ENCODE peak calls at places on chromosomes 4 and X, in five cellular contexts. One of them, this sample, is unnamed.

GRCh38 chrX:101057095-101057714 is 5.3 kb upstream of the TRMT2B start:
- DNase-seq in CD8-positive, alpha-beta memory T cell: no peak
- DNase-seq in Caco-2: no peak
- DNase-seq in cardiac muscle cell: no peak
- DNase-seq in skeletal muscle cell: no peak
- DNase-seq in this sample: no peak

GRCh38 chr4:140254656-140255299 is 100.8 kb upstream of the MAML3 start:
- DNase-seq in CD8-positive, alpha-beta memory T cell: no peak
- DNase-seq in Caco-2: no peak
- DNase-seq in cardiac muscle cell: no peak
- DNase-seq in skeletal muscle cell: no peak
- DNase-seq in this sample: no peak

GRCh38 chr4:3031357-3032064 is 42.8 kb downstream of the HTT-AS start:
- DNase-seq in CD8-positive, alpha-beta memory T cell: no peak
- DNase-seq in Caco-2: no peak
- DNase-seq in cardiac muscle cell: no peak
- DNase-seq in skeletal muscle cell: no peak
- DNase-seq in this sample: no peak

GRCh38 chrX:40470830-40471429 is 109.8 kb upstream of the ATP6AP2 start:
- DNase-seq in CD8-positive, alpha-beta memory T cell: no peak
- DNase-seq in Caco-2: no peak
- DNase-seq in cardiac muscle cell: no peak
- DNase-seq in skeletal muscle cell: no peak
- DNase-seq in this sample: no peak

GRCh38 chrX:96440941-96441340 is 243.7 kb upstream of the DIAPH2 start:
- DNase-seq in CD8-positive, alpha-beta memory T cell: no peak
- DNase-seq in Caco-2: no peak
- DNase-seq in cardiac muscle cell: no peak
- DNase-seq in skeletal muscle cell: no peak
- DNase-seq in this sample: no peak

GRCh38 chrX:44036336-44036735 is 63.1 kb upstream of the NDP start:
- DNase-seq in CD8-positive, alpha-beta memory T cell: no peak
- DNase-seq in Caco-2: no peak
- DNase-seq in cardiac muscle cell: no peak
- DNase-seq in skeletal muscle cell: peak; percentile 53
- DNase-seq in this sample: no peak

GRCh38 chr4:173038192-173038896 is 130.3 kb upstream of the GALNT7 start:
- DNase-seq in CD8-positive, alpha-beta memory T cell: no peak
- DNase-seq in Caco-2: no peak
- DNase-seq in cardiac muscle cell: no peak
- DNase-seq in skeletal muscle cell: no peak
- DNase-seq in this sample: no peak

GRCh38 chr4:37966044-37966443 is 5.8 kb downstream of the PTTG2 start:
- DNase-seq in CD8-positive, alpha-beta memory T cell: no peak
- DNase-seq in Caco-2: no peak
- DNase-seq in cardiac muscle cell: no peak
- DNase-seq in skeletal muscle cell: no peak
- DNase-seq in this sample: no peak

GRCh38 chr4:7901274-7901845 is 38.3 kb downstream of the AFAP1 start:
- DNase-seq in CD8-positive, alpha-beta memory T cell: no peak
- DNase-seq in Caco-2: no peak
- DNase-seq in cardiac muscle cell: no peak
- DNase-seq in skeletal muscle cell: no peak
- DNase-seq in this sample: no peak

GRCh38 chr4:124530464-124531077 is 182.0 kb downstream of the ANKRD50 start:
- DNase-seq in CD8-positive, alpha-beta memory T cell: no peak
- DNase-seq in Caco-2: peak; percentile 63
- DNase-seq in cardiac muscle cell: no peak
- DNase-seq in skeletal muscle cell: peak; percentile 52
- DNase-seq in this sample: peak; percentile 33

GRCh38 chr4:24880171-24880570 is 32.7 kb downstream of the CCDC149 start:
- DNase-seq in CD8-positive, alpha-beta memory T cell: no peak
- DNase-seq in Caco-2: no peak
- DNase-seq in cardiac muscle cell: no peak
- DNase-seq in skeletal muscle cell: no peak
- DNase-seq in this sample: no peak

GRCh38 chr4:40931238-40931637 is 181.5 kb downstream of the NSUN7 start:
- DNase-seq in CD8-positive, alpha-beta memory T cell: no peak
- DNase-seq in Caco-2: peak; percentile 56
- DNase-seq in cardiac muscle cell: no peak
- DNase-seq in skeletal muscle cell: no peak
- DNase-seq in this sample: no peak

GRCh38 chr4:147325566-147325965 is 155.3 kb upstream of the EDNRA start:
- DNase-seq in CD8-positive, alpha-beta memory T cell: no peak
- DNase-seq in Caco-2: no peak
- DNase-seq in cardiac muscle cell: no peak
- DNase-seq in skeletal muscle cell: peak; percentile 45
- DNase-seq in this sample: no peak

GRCh38 chrX:100635989-100636320 is 651 bp downstream of the TSPAN6 start:
- DNase-seq in CD8-positive, alpha-beta memory T cell: no peak
- DNase-seq in Caco-2: no peak
- DNase-seq in cardiac muscle cell: no peak
- DNase-seq in skeletal muscle cell: no peak
- DNase-seq in this sample: no peak

GRCh38 chr4:185774815-185775684 is 36.9 kb downstream of the SORBS2 start:
- DNase-seq in CD8-positive, alpha-beta memory T cell: no peak
- DNase-seq in Caco-2: no peak
- DNase-seq in cardiac muscle cell: peak; percentile 72
- DNase-seq in skeletal muscle cell: peak; percentile 88
- DNase-seq in this sample: peak; percentile 78

GRCh38 chr4:186887211-186887785 is 163.6 kb upstream of the FAT1 start:
- DNase-seq in CD8-positive, alpha-beta memory T cell: no peak
- DNase-seq in Caco-2: no peak
- DNase-seq in cardiac muscle cell: peak; percentile 20
- DNase-seq in skeletal muscle cell: no peak
- DNase-seq in this sample: no peak

GRCh38 chr4:185839204-185839712 is 27.3 kb upstream of the SORBS2 start:
- DNase-seq in CD8-positive, alpha-beta memory T cell: no peak
- DNase-seq in Caco-2: peak; percentile 63
- DNase-seq in cardiac muscle cell: peak; percentile 11
- DNase-seq in skeletal muscle cell: peak; percentile 100
- DNase-seq in this sample: peak; percentile 81

GRCh38 chrX:110204986-110205385 is 112.9 kb downstream of the AMMECR1 start:
- DNase-seq in CD8-positive, alpha-beta memory T cell: no peak
- DNase-seq in Caco-2: no peak
- DNase-seq in cardiac muscle cell: no peak
- DNase-seq in skeletal muscle cell: peak; percentile 62
- DNase-seq in this sample: peak; percentile 62

GRCh38 chr4:151540728-151541437 is 131.9 kb downstream of the FHIP1A start:
- DNase-seq in CD8-positive, alpha-beta memory T cell: no peak
- DNase-seq in Caco-2: no peak
- DNase-seq in cardiac muscle cell: no peak
- DNase-seq in skeletal muscle cell: peak; percentile 96
- DNase-seq in this sample: peak; percentile 68

GRCh38 chr4:123587983-123588494 is 191.4 kb downstream of the SPRY1 start:
- DNase-seq in CD8-positive, alpha-beta memory T cell: no peak
- DNase-seq in Caco-2: peak; percentile 84
- DNase-seq in cardiac muscle cell: no peak
- DNase-seq in skeletal muscle cell: peak; percentile 17
- DNase-seq in this sample: peak; percentile 87

GRCh38 chr4:71526626-71527406 is 188.0 kb downstream of the SLC4A4 start:
- DNase-seq in CD8-positive, alpha-beta memory T cell: no peak
- DNase-seq in Caco-2: no peak
- DNase-seq in cardiac muscle cell: no peak
- DNase-seq in skeletal muscle cell: no peak
- DNase-seq in this sample: no peak

GRCh38 chr4:77220841-77221613 is 64.0 kb downstream of the CCNG2 start:
- DNase-seq in CD8-positive, alpha-beta memory T cell: no peak
- DNase-seq in Caco-2: no peak
- DNase-seq in cardiac muscle cell: peak; percentile 92
- DNase-seq in skeletal muscle cell: no peak
- DNase-seq in this sample: peak; percentile 51

GRCh38 chr4:140014284-140014683 is 139.7 kb downstream of the MAML3 start:
- DNase-seq in CD8-positive, alpha-beta memory T cell: no peak
- DNase-seq in Caco-2: no peak
- DNase-seq in cardiac muscle cell: no peak
- DNase-seq in skeletal muscle cell: no peak
- DNase-seq in this sample: no peak

GRCh38 chr4:3041192-3042142 is 32.9 kb downstream of the HTT-AS start:
- DNase-seq in CD8-positive, alpha-beta memory T cell: peak; percentile 65
- DNase-seq in Caco-2: peak; percentile 67
- DNase-seq in cardiac muscle cell: no peak
- DNase-seq in skeletal muscle cell: no peak
- DNase-seq in this sample: no peak

GRCh38 chrX:41661366-41662095 is 27.2 kb upstream of the GPR34 start:
- DNase-seq in CD8-positive, alpha-beta memory T cell: no peak
- DNase-seq in Caco-2: no peak
- DNase-seq in cardiac muscle cell: no peak
- DNase-seq in skeletal muscle cell: no peak
- DNase-seq in this sample: no peak

GRCh38 chr4:38046735-38047487 is 86.7 kb downstream of the PTTG2 start:
- DNase-seq in CD8-positive, alpha-beta memory T cell: no peak
- DNase-seq in Caco-2: no peak
- DNase-seq in cardiac muscle cell: peak; percentile 77
- DNase-seq in skeletal muscle cell: peak; percentile 4
- DNase-seq in this sample: no peak

GRCh38 chrX:109537324-109537665 is 651 bp downstream of the NXT2 start:
- DNase-seq in CD8-positive, alpha-beta memory T cell: no peak
- DNase-seq in Caco-2: peak; percentile 65
- DNase-seq in cardiac muscle cell: peak; percentile 65
- DNase-seq in skeletal muscle cell: peak; percentile 25
- DNase-seq in this sample: peak; percentile 24

GRCh38 chr4:127708985-127709384 is 21.2 kb upstream of the SLC25A31 start:
- DNase-seq in CD8-positive, alpha-beta memory T cell: no peak
- DNase-seq in Caco-2: no peak
- DNase-seq in cardiac muscle cell: no peak
- DNase-seq in skeletal muscle cell: peak; percentile 58
- DNase-seq in this sample: no peak

GRCh38 chrX:137354851-137355250 is 211.1 kb upstream of the ZIC3 start:
- DNase-seq in CD8-positive, alpha-beta memory T cell: no peak
- DNase-seq in Caco-2: no peak
- DNase-seq in cardiac muscle cell: no peak
- DNase-seq in skeletal muscle cell: no peak
- DNase-seq in this sample: no peak

GRCh38 chr4:8762356-8762755 is 109.3 kb downstream of the HMX1 start:
- DNase-seq in CD8-positive, alpha-beta memory T cell: peak; percentile 12
- DNase-seq in Caco-2: no peak
- DNase-seq in cardiac muscle cell: no peak
- DNase-seq in skeletal muscle cell: no peak
- DNase-seq in this sample: no peak

GRCh38 chrX:17472424-17472823 is 97.4 kb downstream of the NHS start:
- DNase-seq in CD8-positive, alpha-beta memory T cell: no peak
- DNase-seq in Caco-2: no peak
- DNase-seq in cardiac muscle cell: peak; percentile 13
- DNase-seq in skeletal muscle cell: no peak
- DNase-seq in this sample: no peak

GRCh38 chr4:41013746-41014145 is 200.6 kb downstream of the APBB2 start:
- DNase-seq in CD8-positive, alpha-beta memory T cell: no peak
- DNase-seq in Caco-2: no peak
- DNase-seq in cardiac muscle cell: no peak
- DNase-seq in skeletal muscle cell: no peak
- DNase-seq in this sample: no peak

GRCh38 chr4:104395219-104395618 is 99.5 kb downstream of the CXXC4 start:
- DNase-seq in CD8-positive, alpha-beta memory T cell: no peak
- DNase-seq in Caco-2: no peak
- DNase-seq in cardiac muscle cell: no peak
- DNase-seq in skeletal muscle cell: peak; percentile 8
- DNase-seq in this sample: no peak

GRCh38 chrX:140815868-140816267 is 106.3 kb downstream of the LINC00632 start:
- DNase-seq in CD8-positive, alpha-beta memory T cell: no peak
- DNase-seq in Caco-2: no peak
- DNase-seq in cardiac muscle cell: no peak
- DNase-seq in skeletal muscle cell: peak; percentile 18
- DNase-seq in this sample: peak; percentile 2

GRCh38 chr4:94140998-94141397 is 66.7 kb upstream of the SMARCAD1 start:
- DNase-seq in CD8-positive, alpha-beta memory T cell: no peak
- DNase-seq in Caco-2: no peak
- DNase-seq in cardiac muscle cell: peak; percentile 56
- DNase-seq in skeletal muscle cell: no peak
- DNase-seq in this sample: no peak

GRCh38 chr4:106369456-106370060 is 980 bp upstream of the GIMD1 start:
- DNase-seq in CD8-positive, alpha-beta memory T cell: no peak
- DNase-seq in Caco-2: peak; percentile 62
- DNase-seq in cardiac muscle cell: peak; percentile 57
- DNase-seq in skeletal muscle cell: peak; percentile 51
- DNase-seq in this sample: peak; percentile 77

GRCh38 chr4:106367072-106367471 is 1.5 kb downstream of the GIMD1 start:
- DNase-seq in CD8-positive, alpha-beta memory T cell: no peak
- DNase-seq in Caco-2: no peak
- DNase-seq in cardiac muscle cell: no peak
- DNase-seq in skeletal muscle cell: no peak
- DNase-seq in this sample: no peak

GRCh38 chr4:106368678-106369077 is at the start of gene GIMD1:
- DNase-seq in CD8-positive, alpha-beta memory T cell: no peak
- DNase-seq in Caco-2: no peak
- DNase-seq in cardiac muscle cell: no peak
- DNase-seq in skeletal muscle cell: no peak
- DNase-seq in this sample: no peak

GRCh38 chr4:106365613-106366012 is 3.0 kb downstream of the GIMD1 start:
- DNase-seq in CD8-positive, alpha-beta memory T cell: no peak
- DNase-seq in Caco-2: no peak
- DNase-seq in cardiac muscle cell: peak; percentile 44
- DNase-seq in skeletal muscle cell: peak; percentile 80
- DNase-seq in this sample: peak; percentile 82

GRCh38 chr4:106366026-106366425 is 2.6 kb downstream of the GIMD1 start:
- DNase-seq in CD8-positive, alpha-beta memory T cell: no peak
- DNase-seq in Caco-2: no peak
- DNase-seq in cardiac muscle cell: no peak
- DNase-seq in skeletal muscle cell: no peak
- DNase-seq in this sample: no peak
- H3K4me3 ChIP-seq in CD8-positive, alpha-beta memory T cell: no peak overlapping the region
- H3K4me3 ChIP-seq in Caco-2: no peak overlapping the region
- H3K4me3 ChIP-seq in cardiac muscle cell: no peak overlapping the region
- H3K4me3 ChIP-seq in skeletal muscle cell: no peak overlapping the region
- H3K4me3 ChIP-seq in this sample: no peak overlapping the region

DNA sequence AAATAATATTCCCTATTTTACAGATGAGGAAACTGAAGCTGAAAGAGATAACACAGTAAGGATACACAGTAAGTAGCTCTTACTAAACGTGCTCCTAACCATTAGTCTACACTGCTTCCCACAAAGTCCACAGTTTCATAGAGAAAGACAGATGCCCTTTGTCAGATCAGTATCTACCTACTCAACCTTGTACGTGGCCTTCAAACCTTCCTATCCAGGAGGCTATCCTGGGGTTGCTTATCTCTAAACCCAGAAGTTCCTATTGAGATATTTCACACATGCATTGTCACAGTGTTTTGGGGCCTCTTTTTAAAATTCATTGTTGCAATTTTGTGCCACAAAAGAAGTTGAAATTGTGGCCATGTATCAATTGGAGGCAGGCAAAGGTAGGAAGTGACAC is 208.0 kb downstream of the ENOX2 start:
- DNase-seq in CD8-positive, alpha-beta memory T cell: no peak
- DNase-seq in Caco-2: no peak
- DNase-seq in cardiac muscle cell: no peak
- DNase-seq in skeletal muscle cell: no peak
- DNase-seq in this sample: no peak
- H3K4me3 ChIP-seq in CD8-positive, alpha-beta memory T cell: no peak overlapping the region
- H3K4me3 ChIP-seq in Caco-2: no peak overlapping the region
- H3K4me3 ChIP-seq in cardiac muscle cell: no peak overlapping the region
- H3K4me3 ChIP-seq in skeletal muscle cell: no peak overlapping the region
- H3K4me3 ChIP-seq in this sample: no peak overlapping the region

GRCh38 chr4:183960021-183960420 is 54.9 kb downstream of the STOX2 start:
- DNase-seq in CD8-positive, alpha-beta memory T cell: no peak
- DNase-seq in Caco-2: peak; percentile 58
- DNase-seq in cardiac muscle cell: peak; percentile 34
- DNase-seq in skeletal muscle cell: peak; percentile 11
- DNase-seq in this sample: no peak
- H3K4me3 ChIP-seq in CD8-positive, alpha-beta memory T cell: no peak overlapping the region
- H3K4me3 ChIP-seq in Caco-2: no peak overlapping the region
- H3K4me3 ChIP-seq in cardiac muscle cell: no peak overlapping the region
- H3K4me3 ChIP-seq in skeletal muscle cell: no peak overlapping the region
- H3K4me3 ChIP-seq in this sample: no peak overlapping the region

GRCh38 chr4:183364025-183364424 is 41.8 kb upstream of the CLDN24 start:
- DNase-seq in CD8-positive, alpha-beta memory T cell: no peak
- DNase-seq in Caco-2: no peak
- DNase-seq in cardiac muscle cell: no peak
- DNase-seq in skeletal muscle cell: no peak
- DNase-seq in this sample: no peak
- H3K4me3 ChIP-seq in CD8-positive, alpha-beta memory T cell: no peak overlapping the region
- H3K4me3 ChIP-seq in Caco-2: no peak overlapping the region
- H3K4me3 ChIP-seq in cardiac muscle cell: no peak overlapping the region
- H3K4me3 ChIP-seq in skeletal muscle cell: no peak overlapping the region
- H3K4me3 ChIP-seq in this sample: no peak overlapping the region